ENCODE peak calls at places on chromosomes 5 and 9, in nine cellular contexts. F is thyroid gland, T is breast epithelium, I is IMR-90, Y is psoas muscle, J is astrocyte of the spinal cord, S is neural progenitor cell, U is GM06990, R is hepatocyte. B is an unnamed sample.

GRCh38 chr9:134838651-134839431 is 41.8 kb upstream of the FCN2 start:
- DNase-seq in F (no peak), J (no peak), Y (peak), R (no peak), T (no peak), U (no peak), S (no peak), I (no peak), B (no peak)

GRCh38 chr9:36436909-36437308 is 36.8 kb upstream of the RNF38 start:
- DNase-seq in U (no peak), S (no peak), Y (no peak), F (peak), R (no peak), J (no peak), I (peak), T (no peak), B (no peak)

GRCh38 chr9:129141066-129142041 is 30.1 kb downstream of the PTPA start:
- DNase-seq in S (peak), F (peak), R (peak), U (peak), J (peak), T (no peak), I (peak), Y (peak), B (no peak)

GRCh38 chr5:132358760-132359159 is 10.8 kb upstream of the SLC22A5 start:
- DNase-seq in Y (no peak), I (no peak), U (no peak), T (no peak), S (no peak), R (no peak), F (no peak), J (no peak), B (no peak)

GRCh38 chr9:85321561-85321960 is 420.2 kb downstream of the AGTPBP1 start:
- DNase-seq in Y (no peak), U (no peak), J (no peak), S (no peak), I (no peak), F (no peak), R (no peak), T (no peak), B (no peak)

GRCh38 chr9:115694014-115694413 is 459.6 kb upstream of the PAPPA start:
- DNase-seq in U (no peak), T (no peak), F (no peak), J (peak), Y (no peak), I (peak), S (peak), R (peak), B (no peak)

GRCh38 chr9:137107312-137107921 is 7.1 kb downstream of the DPP7 start:
- DNase-seq in U (no peak), T (no peak), S (no peak), R (no peak), Y (no peak), J (no peak), I (no peak), F (no peak), B (no peak)

GRCh38 chr9:133640580-133641395 is 4.6 kb downstream of the DBH start:
- DNase-seq in I (no peak), R (no peak), S (no peak), U (no peak), J (no peak), F (no peak), T (no peak), Y (no peak), B (no peak)

GRCh38 chr9:99876190-99876589 is 30.3 kb upstream of the STX17 start:
- DNase-seq in R (no peak), Y (no peak), I (no peak), J (no peak), S (no peak), F (no peak), T (no peak), U (no peak), B (no peak)

GRCh38 chr9:98326402-98327248 is 71.2 kb upstream of the TBC1D2 start:
- DNase-seq in T (no peak), Y (no peak), J (peak), I (peak), U (no peak), S (no peak), F (no peak), R (no peak), B (no peak)

GRCh38 chr5:79963261-79963977 is 27.6 kb downstream of the MTX3 start:
- DNase-seq in Y (no peak), F (no peak), J (no peak), S (no peak), R (no peak), I (peak), T (no peak), U (no peak), B (no peak)

GRCh38 chr5:33321026-33321425 is 119.7 kb upstream of the TARS1 start:
- DNase-seq in S (no peak), F (no peak), J (peak), T (no peak), I (peak), U (no peak), Y (no peak), R (peak), B (no peak)

GRCh38 chr5:97100486-97100885 is 41.9 kb downstream of the LIX1 start:
- DNase-seq in Y (no peak), U (no peak), J (no peak), T (no peak), R (no peak), F (peak), I (peak), S (no peak), B (no peak)

GRCh38 chr5:173327084-173327947 is 898 bp downstream of the STC2 start:
- DNase-seq in U (peak), Y (no peak), T (no peak), I (peak), S (peak), J (peak), R (peak), F (no peak), B (no peak)

GRCh38 chr5:165029471-165029870 is 1524.1 kb downstream of the MAT2B start:
- DNase-seq in I (peak), Y (no peak), U (no peak), S (peak), F (peak), R (peak), T (no peak), J (peak), B (no peak)

GRCh38 chr5:180670586-180671359 is 21.4 kb upstream of the FLT4 start:
- DNase-seq in I (peak), J (peak), R (peak), T (no peak), U (no peak), Y (no peak), S (peak), F (peak), B (no peak)

GRCh38 chr5:81254886-81255285 is 21.8 kb downstream of the CKMT2 start:
- DNase-seq in J (no peak), I (no peak), T (no peak), F (no peak), R (no peak), S (no peak), U (no peak), Y (no peak), B (no peak)

DNA sequence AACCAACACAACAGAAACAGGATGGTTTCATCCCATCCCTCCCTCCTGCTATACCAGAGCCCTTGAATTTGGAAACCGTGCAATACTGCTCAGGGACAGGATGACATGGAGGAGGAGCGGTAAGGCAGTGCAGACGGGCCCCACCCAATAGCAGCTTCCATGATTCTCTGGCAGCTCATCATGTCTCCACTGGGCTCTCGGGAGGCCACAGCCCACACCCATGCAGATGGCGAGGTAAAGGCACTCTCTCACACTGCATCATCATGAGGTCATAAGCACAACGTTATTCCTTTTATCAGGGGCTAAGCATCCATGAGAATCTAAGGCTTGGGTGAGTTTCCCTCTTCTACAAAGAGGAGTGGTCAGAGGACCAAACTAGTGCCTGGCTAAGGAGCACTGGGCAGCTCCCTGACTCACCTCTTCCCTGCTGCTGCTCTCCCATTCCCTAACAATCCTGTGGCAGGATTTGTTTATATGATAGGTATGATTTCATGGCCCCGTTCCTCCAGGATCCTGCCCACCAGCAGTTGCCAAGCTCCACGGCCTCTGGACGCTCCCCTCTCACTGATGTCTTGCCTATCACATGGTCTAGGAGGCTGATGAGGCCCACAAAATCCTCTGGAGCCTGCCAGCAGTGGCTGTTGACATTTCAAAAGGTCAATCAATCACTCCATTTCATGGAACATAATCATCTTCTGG is 94.5 kb upstream of the FSTL4 start:
- DNase-seq in F (no peak), S (no peak), U (no peak), T (no peak), R (no peak), I (no peak), J (peak), Y (no peak), B (peak)
- TF ChIP-seq CTCF in F (no peak), S (no peak), U (no peak), T (no peak), R (no peak), I (no peak), J (no peak), Y (no peak), B (no peak)

DNA sequence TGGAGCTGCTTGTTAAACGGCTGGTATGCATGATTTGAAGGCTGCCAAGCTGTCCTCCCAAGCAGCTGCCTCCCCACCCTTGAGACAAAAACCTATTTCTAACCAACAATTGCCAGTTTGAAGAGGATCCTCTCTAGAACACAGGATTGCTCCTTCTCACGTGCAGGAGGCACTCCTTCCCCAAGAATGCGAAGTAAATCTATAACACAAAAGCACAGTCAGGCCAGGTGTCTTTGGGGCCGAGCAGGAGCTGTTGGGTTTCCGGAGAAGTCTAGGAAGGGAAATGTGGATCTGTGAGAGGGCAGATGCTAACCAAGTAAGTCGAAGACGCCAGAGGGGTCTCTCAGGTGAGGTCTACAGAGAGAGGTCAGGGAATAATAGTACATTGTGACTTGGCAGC is 35.4 kb upstream of the GNPDA1 start:
- DNase-seq in S (peak), Y (no peak), U (no peak), T (no peak), I (no peak), F (no peak), R (no peak), J (no peak), B (no peak)
- TF ChIP-seq CTCF in S (peak), Y (no peak), U (no peak), T (no peak), I (no peak), F (no peak), R (no peak), J (no peak), B (no peak)

DNA sequence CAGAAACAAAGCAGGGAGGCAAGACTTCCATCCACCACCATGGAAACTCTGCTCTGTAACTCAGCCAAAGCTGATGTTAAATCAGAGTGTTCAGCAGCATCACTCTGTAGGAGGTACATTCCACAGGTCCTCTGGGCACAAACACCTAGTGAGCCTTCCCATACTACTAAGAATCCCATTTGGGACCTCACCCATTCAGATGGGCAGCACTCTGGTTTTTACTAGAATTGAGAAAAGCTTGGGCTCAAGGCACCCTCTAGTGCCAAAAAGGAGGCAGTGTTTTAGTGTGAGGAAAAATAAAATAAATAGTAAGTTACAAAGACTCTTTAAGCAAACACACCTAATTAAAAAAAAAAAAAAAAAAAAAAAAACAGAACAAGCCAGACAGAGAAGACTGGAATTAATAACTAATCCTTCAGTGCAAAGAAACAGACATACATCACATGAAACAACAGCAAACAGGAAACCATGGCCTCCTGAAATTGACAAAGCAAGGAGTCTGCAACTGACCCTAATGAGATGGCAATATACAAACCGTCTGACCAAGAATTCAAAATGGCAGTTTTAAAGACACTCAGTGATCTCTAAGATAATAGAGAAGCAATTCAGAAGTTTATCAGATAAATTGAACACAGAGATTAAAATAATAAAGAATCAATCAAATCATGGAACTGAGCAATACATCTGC is 159.5 kb downstream of the GNA14 start:
- DNase-seq in R (no peak), U (no peak), Y (no peak), I (peak), S (peak), J (peak), F (no peak), T (no peak), B (no peak)
- TF ChIP-seq CTCF in R (peak), U (peak), Y (no peak), I (peak), S (peak), J (peak), F (peak), T (no peak), B (peak)

DNA sequence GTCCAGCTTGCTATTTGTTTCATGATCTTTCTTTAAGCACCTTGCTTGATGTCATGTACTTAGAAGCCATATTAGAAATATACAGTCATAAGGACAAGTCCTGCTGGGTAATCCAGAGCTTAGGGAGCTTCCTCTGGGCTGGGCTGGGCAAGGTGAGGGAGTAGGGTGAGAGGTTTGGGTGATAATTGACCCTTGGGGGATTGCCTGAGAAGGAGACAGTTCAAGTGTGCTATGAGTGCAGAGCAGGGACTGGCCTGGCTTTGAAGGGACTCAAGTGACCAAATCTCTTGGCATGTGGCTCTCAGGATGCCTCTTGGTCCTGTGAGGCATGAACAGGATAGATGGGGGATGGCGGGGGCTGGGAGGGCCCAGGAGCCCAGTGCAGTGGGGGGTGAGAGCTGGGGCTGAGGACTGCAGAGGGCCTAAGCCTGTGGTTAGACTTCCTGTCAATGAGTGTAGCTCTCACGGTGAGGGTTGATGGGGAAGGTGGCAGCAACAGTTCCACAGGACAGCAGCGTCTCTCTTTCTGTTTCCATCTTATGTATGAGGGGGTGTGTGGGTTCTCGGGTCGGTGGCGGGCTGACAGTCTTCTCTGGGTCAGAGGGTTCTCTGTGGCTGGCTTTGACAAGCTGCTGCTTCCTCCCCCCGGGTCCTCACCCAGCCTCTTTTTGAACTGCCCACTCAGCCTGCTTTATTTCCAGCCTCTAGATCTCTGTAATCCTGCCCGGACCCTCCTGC is 53.5 kb downstream of the RGS3 start:
- DNase-seq in T (no peak), F (peak), Y (no peak), J (no peak), R (no peak), I (peak), U (peak), S (peak), B (no peak)
- TF ChIP-seq CTCF in T (no peak), F (no peak), Y (no peak), J (no peak), R (no peak), I (no peak), U (no peak), S (no peak), B (no peak)

DNA sequence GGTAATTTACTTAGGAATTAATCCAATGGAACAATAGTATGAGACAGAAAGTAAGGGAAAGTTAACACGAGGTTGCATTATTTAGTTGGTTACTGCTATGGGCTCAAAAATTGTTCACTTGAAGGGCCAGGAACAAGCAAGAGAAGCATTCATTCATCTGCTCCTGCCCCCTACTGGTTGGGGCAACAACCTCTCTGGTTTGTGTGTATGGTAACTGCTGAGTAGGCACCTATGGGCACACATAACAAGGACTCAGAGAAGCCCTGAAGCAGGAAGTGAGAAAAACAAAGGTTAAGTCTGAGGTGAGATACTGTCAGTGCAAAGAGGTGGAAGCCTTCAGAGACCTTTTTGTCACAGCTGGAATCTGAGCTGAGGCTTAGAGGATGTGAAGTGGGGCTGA is 34.4 kb upstream of the RANBP6 start:
- DNase-seq in I (no peak), Y (no peak), F (no peak), S (no peak), J (no peak), U (peak), R (no peak), T (no peak), B (no peak)
- TF ChIP-seq CTCF in I (peak), Y (peak), F (no peak), S (peak), J (peak), U (peak), R (peak), T (no peak), B (peak)

GRCh38 chr5:125113328-125113727 is 366.9 kb upstream of the ZNF608 start:
- DNase-seq in T (no peak), U (no peak), F (no peak), Y (no peak), S (no peak), R (no peak), I (no peak), J (no peak), B (no peak)

GRCh38 chr5:125112196-125112595 is 365.8 kb upstream of the ZNF608 start:
- DNase-seq in T (no peak), R (no peak), J (peak), U (no peak), I (peak), S (no peak), F (no peak), Y (no peak), B (no peak)

GRCh38 chr5:125120012-125120411 is 373.6 kb upstream of the ZNF608 start:
- DNase-seq in J (no peak), Y (no peak), T (no peak), R (no peak), S (no peak), F (no peak), I (no peak), U (no peak), B (no peak)

GRCh38 chr5:125115180-125115495 is 368.7 kb upstream of the ZNF608 start:
- DNase-seq in S (no peak), R (no peak), I (no peak), F (no peak), U (no peak), J (no peak), Y (no peak), T (no peak), B (no peak)

GRCh38 chr5:125117556-125117955 is 371.1 kb upstream of the ZNF608 start:
- DNase-seq in J (no peak), U (no peak), T (no peak), S (no peak), I (peak), R (no peak), F (no peak), Y (no peak), B (no peak)
- TF ChIP-seq CTCF in J (no peak), U (no peak), T (no peak), S (no peak), I (no peak), R (no peak), F (no peak), Y (no peak), B (no peak)

DNA sequence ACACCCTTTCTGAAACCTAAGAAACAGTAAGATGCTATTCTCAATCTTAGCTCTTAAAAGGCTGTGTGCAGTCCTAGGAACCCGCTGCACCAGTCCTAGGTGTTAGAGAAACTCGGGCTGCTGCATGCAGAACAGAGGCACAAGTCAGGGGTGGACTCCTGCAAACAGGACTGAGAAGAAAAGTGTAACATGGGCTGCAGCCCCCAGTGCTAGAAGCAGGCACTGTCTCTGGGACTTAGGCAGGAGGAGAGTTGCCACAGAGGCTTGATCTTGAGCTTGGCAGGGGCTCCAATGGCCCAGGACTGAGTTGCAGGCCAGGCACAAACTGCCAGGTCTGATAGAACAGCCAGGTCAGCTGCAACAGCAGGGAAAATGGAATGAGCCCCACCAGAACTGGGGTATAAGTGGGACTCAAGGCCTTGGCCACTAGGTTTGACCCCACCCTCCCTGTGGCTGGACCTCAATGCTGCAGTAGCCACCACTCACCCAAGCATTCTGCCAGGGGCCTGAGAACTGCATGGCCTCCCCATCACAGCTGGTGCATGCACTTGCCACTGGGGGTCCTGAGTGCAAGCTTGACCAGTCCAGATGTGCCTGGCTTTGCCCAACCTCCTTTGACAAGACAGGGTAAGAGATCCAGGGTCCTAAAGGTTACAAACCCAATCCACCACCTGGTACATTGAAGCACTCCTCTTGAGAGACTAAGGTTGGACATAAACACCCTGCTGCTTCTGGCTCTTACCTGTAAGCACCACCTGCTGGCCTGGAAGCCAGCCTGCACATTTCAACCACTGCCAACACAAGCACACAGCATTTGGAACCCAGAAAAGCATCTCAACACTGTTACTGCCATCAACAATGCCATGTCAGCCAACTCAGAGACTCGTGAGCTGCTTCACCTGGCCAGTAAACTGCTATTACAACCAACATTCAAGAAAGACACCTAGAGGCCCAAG is 103.3 kb downstream of the FBXL17 start:
- DNase-seq in I (no peak), S (peak), T (no peak), Y (no peak), J (no peak), U (no peak), R (no peak), F (no peak), B (no peak)
- TF ChIP-seq CTCF in I (no peak), S (peak), T (no peak), Y (no peak), J (no peak), U (no peak), R (no peak), F (no peak), B (no peak)